ENCODE peak calls at places on chromosomes 3 and 15, in seven cellular contexts. F, Y, M, X, I, E and P are unnamed samples.

GRCh38 chr15:57377478-57377847 is 1.2 kb downstream of the CGNL1 start:
- DNase-seq in E (no peak), Y (no peak), F (no peak), X (no peak), M (no peak), I (no peak), P (no peak)

GRCh38 chr3:40137586-40138295 is 171.8 kb upstream of the EIF1B start:
- DNase-seq in F (no peak), I (no peak), M (no peak), Y (no peak), X (peak), E (no peak), P (no peak)

GRCh38 chr15:69730281-69731235 is 277.9 kb downstream of the RPLP1 start:
- DNase-seq in M (no peak), I (no peak), X (no peak), Y (no peak), E (no peak), F (no peak), P (no peak)

GRCh38 chr3:117287602-117288001 is 578.0 kb downstream of the TUSC7 start:
- DNase-seq in I (no peak), M (no peak), Y (no peak), X (no peak), E (no peak), F (no peak), P (no peak)

GRCh38 chr3:11637901-11638668 is 5.6 kb downstream of the VGLL4 start:
- DNase-seq in Y (peak), F (no peak), E (no peak), M (no peak), X (no peak), I (peak), P (no peak)

GRCh38 chr3:108200024-108200423 is 22.2 kb downstream of the IFT57 start:
- DNase-seq in Y (no peak), X (no peak), I (no peak), M (no peak), E (no peak), F (no peak), P (no peak)

GRCh38 chr15:62436235-62436634 is 271.1 kb upstream of the C2CD4B start:
- DNase-seq in I (no peak), F (no peak), M (no peak), X (peak), E (no peak), Y (no peak), P (no peak)

GRCh38 chr3:13644341-13645082 is 95.6 kb downstream of the FBLN2 start:
- DNase-seq in E (no peak), F (no peak), M (no peak), X (peak), I (no peak), Y (peak), P (no peak)

GRCh38 chr3:173892547-173892946 is 495.0 kb downstream of the NLGN1 start:
- DNase-seq in I (no peak), M (no peak), X (peak), F (no peak), E (no peak), Y (no peak), P (no peak)

GRCh38 chr15:85414495-85414894 is 34.1 kb downstream of the AKAP13 start:
- DNase-seq in I (no peak), Y (no peak), E (no peak), X (no peak), F (no peak), M (no peak), P (no peak)

GRCh38 chr3:36932979-36933378 is 11.9 kb downstream of the TRANK1 start:
- DNase-seq in I (no peak), F (no peak), M (no peak), Y (no peak), E (no peak), X (no peak), P (no peak)

GRCh38 chr3:6640907-6641306 is 220.0 kb upstream of the GRM7 start:
- DNase-seq in E (no peak), X (no peak), M (no peak), Y (no peak), F (no peak), I (no peak), P (no peak)

GRCh38 chr15:85333132-85333831 is 47.1 kb upstream of the AKAP13 start:
- DNase-seq in F (no peak), X (peak), M (no peak), I (no peak), Y (peak), E (no peak), P (no peak)

GRCh38 chr3:67649681-67650080 is 4.7 kb downstream of the SUCLG2 start:
- DNase-seq in X (no peak), M (no peak), F (no peak), I (no peak), E (no peak), Y (no peak), P (no peak)

GRCh38 chr3:23824699-23825444 is 19.1 kb downstream of the UBE2E1 start:
- DNase-seq in X (no peak), E (no peak), M (no peak), Y (no peak), I (no peak), F (no peak), P (no peak)

GRCh38 chr3:190378240-190378891 is 9.6 kb upstream of the CLDN16 start:
- DNase-seq in X (peak), M (no peak), I (no peak), F (no peak), E (no peak), Y (no peak), P (no peak)

GRCh38 chr3:195866686-195867511 is 41.5 kb downstream of the TNK2 start:
- DNase-seq in I (peak), F (no peak), E (no peak), M (no peak), X (no peak), Y (no peak), P (no peak)

GRCh38 chr3:52707585-52707984 is 1.7 kb downstream of the SPCS1 start:
- DNase-seq in M (no peak), Y (no peak), F (no peak), I (no peak), E (no peak), X (no peak), P (no peak)

GRCh38 chr3:138135141-138135832 is 3.1 kb upstream of the A4GNT start:
- DNase-seq in X (no peak), I (no peak), E (no peak), M (no peak), Y (no peak), F (no peak), P (no peak)

GRCh38 chr15:70892912-70893560 is 410 bp downstream of the LRRC49 start:
- DNase-seq in M (no peak), X (peak), Y (peak), I (peak), E (no peak), F (peak), P (no peak)

GRCh38 chr3:46699846-46700523 is 1.2 kb upstream of the TMIE start:
- DNase-seq in X (no peak), F (no peak), I (peak), M (no peak), Y (no peak), E (peak), P (no peak)

GRCh38 chr3:130395916-130396315 is 50.4 kb downstream of the COL6A5 start:
- DNase-seq in I (no peak), M (no peak), F (no peak), Y (no peak), X (no peak), E (no peak), P (no peak)

GRCh38 chr3:6825527-6825926 is 35.4 kb upstream of the GRM7 start:
- DNase-seq in I (peak), Y (no peak), F (no peak), X (no peak), M (no peak), E (no peak), P (no peak)

GRCh38 chr3:197026481-197026866 is 3.1 kb downstream of the MELTF start:
- DNase-seq in X (no peak), I (no peak), F (no peak), E (no peak), M (no peak), Y (no peak), P (no peak)